ENCODE peak calls at places on chromosomes 3 and 15, in six cellular contexts. One of them, this sample, is unnamed.

GRCh38 chr3:87509401-87509800 is 233.0 kb upstream of the POU1F1 start:
- DNase-seq in brain microvascular endothelial cell: no peak
- DNase-seq in uterus: no peak
- DNase-seq in astrocyte of the spinal cord: no peak
- DNase-seq in GM23248: no peak
- DNase-seq in IMR-90: no peak
- DNase-seq in this sample: no peak

GRCh38 chr3:17151598-17152373 is 267.0 kb downstream of the PLCL2 start:
- DNase-seq in brain microvascular endothelial cell: peak; percentile 43
- DNase-seq in astrocyte of the spinal cord: no peak
- DNase-seq in GM23248: no peak
- DNase-seq in uterus: no peak
- DNase-seq in IMR-90: no peak
- DNase-seq in this sample: no peak

GRCh38 chr15:74906193-74906449 is 530 bp downstream of the FAM219B start:
- DNase-seq in brain microvascular endothelial cell: peak; percentile 18
- DNase-seq in IMR-90: no peak
- DNase-seq in uterus: no peak
- DNase-seq in astrocyte of the spinal cord: no peak
- DNase-seq in GM23248: peak; percentile 59
- DNase-seq in this sample: peak; percentile 71

GRCh38 chr3:65734792-65735191 is 303.9 kb downstream of the MAGI1 start:
- DNase-seq in brain microvascular endothelial cell: no peak
- DNase-seq in astrocyte of the spinal cord: no peak
- DNase-seq in uterus: no peak
- DNase-seq in GM23248: no peak
- DNase-seq in IMR-90: no peak
- DNase-seq in this sample: no peak

GRCh38 chr3:185759523-185759922 is 65.3 kb downstream of the IGF2BP2 start:
- DNase-seq in uterus: no peak
- DNase-seq in IMR-90: no peak
- DNase-seq in brain microvascular endothelial cell: no peak
- DNase-seq in astrocyte of the spinal cord: no peak
- DNase-seq in GM23248: no peak
- DNase-seq in this sample: no peak

GRCh38 chr3:13491206-13491974 is 11.3 kb downstream of the HDAC11 start:
- DNase-seq in uterus: no peak
- DNase-seq in GM23248: no peak
- DNase-seq in astrocyte of the spinal cord: no peak
- DNase-seq in brain microvascular endothelial cell: no peak
- DNase-seq in IMR-90: no peak
- DNase-seq in this sample: no peak

GRCh38 chr15:42010434-42010833 is 10.4 kb downstream of the PLA2G4E start:
- DNase-seq in brain microvascular endothelial cell: no peak
- DNase-seq in GM23248: peak; percentile 15
- DNase-seq in uterus: no peak
- DNase-seq in IMR-90: no peak
- DNase-seq in astrocyte of the spinal cord: no peak
- DNase-seq in this sample: no peak

GRCh38 chr3:111924283-111924682 is 54.5 kb upstream of the ABHD10 start:
- DNase-seq in IMR-90: no peak
- DNase-seq in brain microvascular endothelial cell: no peak
- DNase-seq in GM23248: no peak
- DNase-seq in uterus: peak; percentile 51
- DNase-seq in astrocyte of the spinal cord: no peak
- DNase-seq in this sample: no peak

GRCh38 chr3:131396170-131396569 is 14.6 kb downstream of the NUDT16 start:
- DNase-seq in astrocyte of the spinal cord: no peak
- DNase-seq in brain microvascular endothelial cell: no peak
- DNase-seq in GM23248: peak; percentile 46
- DNase-seq in IMR-90: no peak
- DNase-seq in uterus: no peak
- DNase-seq in this sample: no peak

GRCh38 chr15:90560229-90560771 is 30.6 kb downstream of the CRTC3 start:
- DNase-seq in IMR-90: peak; percentile 96
- DNase-seq in brain microvascular endothelial cell: peak; percentile 89
- DNase-seq in GM23248: peak; percentile 95
- DNase-seq in astrocyte of the spinal cord: peak; percentile 94
- DNase-seq in uterus: peak; percentile 68
- DNase-seq in this sample: peak; percentile 76

GRCh38 chr3:100927775-100928174 is 65.4 kb downstream of the ABI3BP start:
- DNase-seq in uterus: no peak
- DNase-seq in IMR-90: peak; percentile 38
- DNase-seq in astrocyte of the spinal cord: no peak
- DNase-seq in GM23248: peak; percentile 58
- DNase-seq in brain microvascular endothelial cell: no peak
- DNase-seq in this sample: no peak

GRCh38 chr15:39629376-39629775 is 48.5 kb downstream of the THBS1 start:
- DNase-seq in astrocyte of the spinal cord: peak; percentile 13
- DNase-seq in IMR-90: peak; percentile 43
- DNase-seq in uterus: no peak
- DNase-seq in brain microvascular endothelial cell: no peak
- DNase-seq in GM23248: peak; percentile 42
- DNase-seq in this sample: no peak

GRCh38 chr15:64574220-64574994 is 114.0 kb downstream of the ZNF609 start:
- DNase-seq in brain microvascular endothelial cell: peak; percentile 33
- DNase-seq in astrocyte of the spinal cord: peak; percentile 47
- DNase-seq in IMR-90: peak; percentile 75
- DNase-seq in uterus: no peak
- DNase-seq in GM23248: peak; percentile 69
- DNase-seq in this sample: no peak

GRCh38 chr3:50639055-50639494 is 22.1 kb downstream of the MAPKAPK3 start:
- DNase-seq in brain microvascular endothelial cell: peak; percentile 59
- DNase-seq in uterus: no peak
- DNase-seq in IMR-90: peak; percentile 76
- DNase-seq in astrocyte of the spinal cord: peak; percentile 69
- DNase-seq in GM23248: peak; percentile 95
- DNase-seq in this sample: no peak

GRCh38 chr3:172709776-172710708 is 825 bp downstream of the NCEH1 start:
- DNase-seq in GM23248: peak; percentile 77
- DNase-seq in astrocyte of the spinal cord: no peak
- DNase-seq in brain microvascular endothelial cell: peak; percentile 24
- DNase-seq in IMR-90: peak; percentile 41
- DNase-seq in uterus: peak; percentile 48
- DNase-seq in this sample: no peak

GRCh38 chr3:10434938-10435336 is 70.4 kb downstream of the ATP2B2 start:
- DNase-seq in IMR-90: no peak
- DNase-seq in brain microvascular endothelial cell: no peak
- DNase-seq in uterus: no peak
- DNase-seq in GM23248: no peak
- DNase-seq in astrocyte of the spinal cord: no peak
- DNase-seq in this sample: no peak

GRCh38 chr15:25741253-25741575 is 121.9 kb downstream of the ATP10A start:
- DNase-seq in brain microvascular endothelial cell: no peak
- DNase-seq in IMR-90: no peak
- DNase-seq in GM23248: no peak
- DNase-seq in uterus: no peak
- DNase-seq in astrocyte of the spinal cord: no peak
- DNase-seq in this sample: no peak

GRCh38 chr3:139327861-139328260 is 16.0 kb upstream of the MRPS22 start:
- DNase-seq in IMR-90: no peak
- DNase-seq in uterus: no peak
- DNase-seq in GM23248: no peak
- DNase-seq in brain microvascular endothelial cell: no peak
- DNase-seq in astrocyte of the spinal cord: no peak
- DNase-seq in this sample: no peak

GRCh38 chr3:56467108-56467507 is 1.2 kb downstream of the ERC2 start:
- DNase-seq in brain microvascular endothelial cell: peak; percentile 70
- DNase-seq in IMR-90: peak; percentile 43
- DNase-seq in GM23248: no peak
- DNase-seq in astrocyte of the spinal cord: peak; percentile 91
- DNase-seq in uterus: peak; percentile 28
- DNase-seq in this sample: no peak

GRCh38 chr3:13411186-13411860 is 8.8 kb downstream of the NUP210 start:
- DNase-seq in GM23248: no peak
- DNase-seq in uterus: no peak
- DNase-seq in astrocyte of the spinal cord: no peak
- DNase-seq in IMR-90: no peak
- DNase-seq in brain microvascular endothelial cell: no peak
- DNase-seq in this sample: no peak

GRCh38 chr15:90664650-90665287 is 52.4 kb upstream of the BLM start:
- DNase-seq in uterus: peak; percentile 39
- DNase-seq in GM23248: peak; percentile 75
- DNase-seq in astrocyte of the spinal cord: peak; percentile 41
- DNase-seq in brain microvascular endothelial cell: peak; percentile 34
- DNase-seq in IMR-90: peak; percentile 31
- DNase-seq in this sample: peak; percentile 82

GRCh38 chr3:138974467-138974866 is 27.4 kb downstream of the FOXL2NB start:
- DNase-seq in uterus: no peak
- DNase-seq in GM23248: peak; percentile 67
- DNase-seq in IMR-90: peak; percentile 13
- DNase-seq in astrocyte of the spinal cord: peak; percentile 2
- DNase-seq in brain microvascular endothelial cell: peak; percentile 22
- DNase-seq in this sample: no peak

GRCh38 chr3:172330413-172330812 is 117.8 kb downstream of the GHSR start:
- DNase-seq in brain microvascular endothelial cell: no peak
- DNase-seq in IMR-90: no peak
- DNase-seq in uterus: no peak
- DNase-seq in GM23248: no peak
- DNase-seq in astrocyte of the spinal cord: no peak
- DNase-seq in this sample: no peak

GRCh38 chr3:59641169-59641914 is 591.5 kb upstream of the CFAP20DC start:
- DNase-seq in IMR-90: peak; percentile 9
- DNase-seq in brain microvascular endothelial cell: no peak
- DNase-seq in astrocyte of the spinal cord: no peak
- DNase-seq in uterus: no peak
- DNase-seq in GM23248: peak; percentile 78
- DNase-seq in this sample: no peak

GRCh38 chr3:72309626-72310025 is 524.7 kb upstream of the PROK2 start:
- DNase-seq in brain microvascular endothelial cell: no peak
- DNase-seq in IMR-90: no peak
- DNase-seq in GM23248: no peak
- DNase-seq in astrocyte of the spinal cord: no peak
- DNase-seq in uterus: no peak
- DNase-seq in this sample: no peak

GRCh38 chr15:28885630-28886430 is at the start of gene APBA2:
- DNase-seq in astrocyte of the spinal cord: peak; percentile 37
- DNase-seq in GM23248: peak; percentile 52
- DNase-seq in uterus: no peak
- DNase-seq in IMR-90: peak; percentile 41
- DNase-seq in brain microvascular endothelial cell: peak; percentile 18
- DNase-seq in this sample: no peak

GRCh38 chr3:42705962-42706585 is 3.5 kb upstream of the HHATL start:
- DNase-seq in brain microvascular endothelial cell: no peak
- DNase-seq in IMR-90: no peak
- DNase-seq in GM23248: no peak
- DNase-seq in astrocyte of the spinal cord: no peak
- DNase-seq in uterus: no peak
- DNase-seq in this sample: peak; percentile 65

GRCh38 chr15:88690331-88690730 is 51.5 kb downstream of the ISG20 start:
- DNase-seq in GM23248: no peak
- DNase-seq in astrocyte of the spinal cord: no peak
- DNase-seq in uterus: no peak
- DNase-seq in brain microvascular endothelial cell: no peak
- DNase-seq in IMR-90: no peak
- DNase-seq in this sample: no peak

GRCh38 chr3:69777582-69777967 is 38.3 kb downstream of the MITF start:
- DNase-seq in uterus: no peak
- DNase-seq in astrocyte of the spinal cord: no peak
- DNase-seq in brain microvascular endothelial cell: no peak
- DNase-seq in GM23248: no peak
- DNase-seq in IMR-90: no peak
- DNase-seq in this sample: no peak

GRCh38 chr3:33681667-33682066 is 36.4 kb downstream of the CLASP2 start:
- DNase-seq in brain microvascular endothelial cell: no peak
- DNase-seq in IMR-90: no peak
- DNase-seq in astrocyte of the spinal cord: no peak
- DNase-seq in GM23248: no peak
- DNase-seq in uterus: no peak
- DNase-seq in this sample: no peak

GRCh38 chr3:33682770-33683169 is 35.3 kb downstream of the CLASP2 start:
- DNase-seq in IMR-90: no peak
- DNase-seq in uterus: no peak
- DNase-seq in astrocyte of the spinal cord: no peak
- DNase-seq in GM23248: no peak
- DNase-seq in brain microvascular endothelial cell: no peak
- DNase-seq in this sample: no peak

GRCh38 chr3:33678073-33678472 is 40.0 kb downstream of the CLASP2 start:
- DNase-seq in uterus: no peak
- DNase-seq in GM23248: no peak
- DNase-seq in IMR-90: no peak
- DNase-seq in astrocyte of the spinal cord: no peak
- DNase-seq in brain microvascular endothelial cell: no peak
- DNase-seq in this sample: no peak
- H3K4me3 ChIP-seq in uterus: no peak overlapping the region
- H3K4me3 ChIP-seq in GM23248: no peak overlapping the region
- H3K4me3 ChIP-seq in IMR-90: no peak overlapping the region
- H3K4me3 ChIP-seq in astrocyte of the spinal cord: no peak overlapping the region
- H3K4me3 ChIP-seq in brain microvascular endothelial cell: no peak overlapping the region
- H3K4me3 ChIP-seq in this sample: no peak overlapping the region

GRCh38 chr15:76341366-76342045 is 4.9 kb downstream of the ISL2 start:
- DNase-seq in IMR-90: no peak
- DNase-seq in uterus: no peak
- DNase-seq in GM23248: no peak
- DNase-seq in brain microvascular endothelial cell: no peak
- DNase-seq in astrocyte of the spinal cord: no peak
- DNase-seq in this sample: no peak
- H3K4me3 ChIP-seq in IMR-90: no peak overlapping the region
- H3K4me3 ChIP-seq in uterus: no peak overlapping the region
- H3K4me3 ChIP-seq in GM23248: no peak overlapping the region
- H3K4me3 ChIP-seq in brain microvascular endothelial cell: no peak overlapping the region
- H3K4me3 ChIP-seq in astrocyte of the spinal cord: no peak overlapping the region
- H3K4me3 ChIP-seq in this sample: peak overlapping the region; percentile 46

GRCh38 chr3:98003306-98003969 is 31.2 kb upstream of the RIOX2 start:
- DNase-seq in uterus: no peak
- DNase-seq in GM23248: no peak
- DNase-seq in IMR-90: no peak
- DNase-seq in astrocyte of the spinal cord: no peak
- DNase-seq in brain microvascular endothelial cell: no peak
- DNase-seq in this sample: no peak
- H3K4me3 ChIP-seq in uterus: no peak overlapping the region
- H3K4me3 ChIP-seq in GM23248: no peak overlapping the region
- H3K4me3 ChIP-seq in IMR-90: no peak overlapping the region
- H3K4me3 ChIP-seq in astrocyte of the spinal cord: no peak overlapping the region
- H3K4me3 ChIP-seq in brain microvascular endothelial cell: no peak overlapping the region
- H3K4me3 ChIP-seq in this sample: no peak overlapping the region

DNA sequence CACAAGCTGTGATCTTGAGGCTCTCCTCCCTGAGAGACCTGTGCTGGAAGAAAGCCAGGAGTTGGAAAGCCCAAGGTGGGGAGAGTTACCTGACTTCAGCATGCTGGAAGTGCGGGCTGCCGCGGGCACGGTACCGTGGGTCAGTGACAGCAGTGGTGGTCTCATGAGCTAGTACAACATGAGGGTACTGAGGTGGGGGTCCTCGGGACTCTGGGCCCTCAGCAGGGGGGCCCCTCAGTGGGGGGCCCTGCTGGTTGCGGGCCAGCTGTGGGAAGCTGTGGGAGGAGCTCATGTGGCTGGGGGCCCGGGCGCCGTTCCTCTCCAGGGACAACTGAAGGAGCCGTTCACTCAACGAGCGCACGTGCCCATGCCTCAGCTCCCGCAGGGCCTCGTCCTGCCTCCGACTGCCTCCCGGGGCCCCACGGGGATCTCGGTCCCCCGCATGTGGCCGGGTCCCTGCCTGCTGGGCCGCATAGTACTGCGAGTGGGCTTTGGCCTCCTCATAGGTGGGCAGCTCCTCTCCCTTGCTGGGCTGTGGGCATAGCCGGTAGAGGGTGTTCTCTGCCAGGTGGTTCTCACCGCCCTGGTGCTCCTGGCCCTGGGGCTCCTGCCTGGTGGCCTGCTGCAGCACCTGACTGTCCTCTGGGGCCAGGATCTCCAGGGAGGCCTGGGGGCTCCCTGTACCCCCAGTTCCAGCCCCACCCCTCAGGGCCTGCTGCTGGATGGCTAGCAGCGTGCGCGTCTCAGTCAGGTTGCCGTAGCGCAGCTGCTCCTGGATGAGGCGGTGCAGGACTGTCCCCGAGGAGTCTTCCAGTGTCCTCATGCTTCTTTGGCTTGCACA is 3.4 kb downstream of the AMOTL2 start:
- DNase-seq in astrocyte of the spinal cord: no peak
- DNase-seq in GM23248: peak; percentile 23
- DNase-seq in brain microvascular endothelial cell: no peak
- DNase-seq in IMR-90: no peak
- DNase-seq in uterus: no peak
- DNase-seq in this sample: peak; percentile 61
- H3K4me3 ChIP-seq in astrocyte of the spinal cord: peak overlapping the region; percentile 5
- H3K4me3 ChIP-seq in GM23248: peak overlapping the region; percentile 100
- H3K4me3 ChIP-seq in brain microvascular endothelial cell: no peak overlapping the region
- H3K4me3 ChIP-seq in IMR-90: peak overlapping the region; percentile 76
- H3K4me3 ChIP-seq in uterus: no peak overlapping the region
- H3K4me3 ChIP-seq in this sample: peak overlapping the region; percentile 69

This sample was measured in suprapubic skin.